ENCODE peak calls at places on chromosomes 7 and 10, in five cellular contexts. W is IMR-90, V is transverse colon, L is stomach, D is foreskin fibroblast. A is an unnamed sample.

GRCh38 chr10:29160110-29160669 is 128.7 kb upstream of the LYZL1 start:
- DNase-seq in W (peak), V (no peak), L (no peak), D (peak), A (no peak)

GRCh38 chr7:24923172-24923865 is 56.7 kb downstream of the OSBPL3 start:
- DNase-seq in W (no peak), V (no peak), L (no peak), D (no peak), A (no peak)

GRCh38 chr7:99037327-99037940 is 106.5 kb downstream of the SMURF1 start:
- DNase-seq in W (no peak), V (no peak), L (no peak), D (no peak), A (no peak)

GRCh38 chr7:2734761-2735571 is 47.0 kb downstream of the AMZ1 start:
- DNase-seq in W (no peak), V (peak), L (peak), D (peak), A (peak)

GRCh38 chr7:15463801-15464761 is 97.7 kb downstream of the AGMO start:
- DNase-seq in W (peak), V (no peak), L (no peak), D (no peak), A (no peak)

GRCh38 chr10:114026189-114027040 is 17.3 kb upstream of the ADRB1 start:
- DNase-seq in W (peak), V (no peak), L (no peak), D (peak), A (no peak)

GRCh38 chr7:12623885-12624498 is 53.5 kb downstream of the SCIN start:
- DNase-seq in W (peak), V (no peak), L (no peak), D (no peak), A (no peak)

GRCh38 chr10:88879754-88880286 is at the start of gene STAMBPL1:
- DNase-seq in W (no peak), V (peak), L (peak), D (no peak), A (no peak)

GRCh38 chr7:98621573-98622482 is 4.7 kb downstream of the NPTX2 start:
- DNase-seq in W (no peak), V (no peak), L (peak), D (no peak), A (no peak)

GRCh38 chr10:60479305-60480020 is 89.8 kb upstream of the ANK3 start:
- DNase-seq in W (no peak), V (no peak), L (no peak), D (no peak), A (no peak)

GRCh38 chr7:36475011-36475342 is 85.3 kb downstream of the ANLN start:
- DNase-seq in W (no peak), V (no peak), L (no peak), D (no peak), A (no peak)

GRCh38 chr7:158252081-158252836 is 335.4 kb downstream of the PTPRN2 start:
- DNase-seq in W (no peak), V (no peak), L (no peak), D (no peak), A (no peak)

GRCh38 chr10:44879531-44879899 is 31.6 kb upstream of the TMEM72 start:
- DNase-seq in W (no peak), V (no peak), L (no peak), D (no peak), A (no peak)

GRCh38 chr10:84412482-84412881 is 84.1 kb downstream of the CCSER2 start:
- DNase-seq in W (no peak), V (no peak), L (no peak), D (no peak), A (no peak)

GRCh38 chr10:85621562-85621961 is 745.0 kb downstream of the GRID1 start:
- DNase-seq in W (no peak), V (peak), L (no peak), D (no peak), A (no peak)

DNA sequence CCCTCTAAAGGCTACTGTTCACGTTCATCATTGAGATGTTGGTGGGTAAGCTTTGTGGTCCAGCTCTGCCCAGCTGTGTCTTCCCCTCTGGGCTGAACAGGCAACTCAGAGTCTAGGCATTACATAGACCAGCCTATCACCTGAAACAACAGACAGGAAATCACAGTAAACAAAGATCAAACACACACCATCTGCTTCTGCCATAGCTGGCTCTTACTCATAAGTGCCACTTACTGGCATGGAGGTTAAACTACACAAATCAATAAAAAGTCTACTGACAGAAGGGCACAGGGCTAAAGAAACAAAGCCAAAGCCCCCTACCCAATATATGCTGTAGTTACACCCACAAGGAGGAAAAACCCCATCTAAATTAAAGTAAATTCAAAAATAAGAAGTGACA is 35.0 kb downstream of the SEPTIN14 start:
- DNase-seq in W (no peak), V (no peak), L (no peak), D (no peak), A (no peak)
- TF ChIP-seq CTCF in W (no peak), V (no peak), L (no peak), D (no peak), A (no peak)

GRCh38 chr10:4983615-4984216 is 19.9 kb downstream of the AKR1C2 start:
- DNase-seq in W (no peak), V (no peak), L (no peak), D (no peak), A (no peak)

GRCh38 chr10:4984223-4984622 is 19.4 kb downstream of the AKR1C2 start:
- DNase-seq in W (no peak), V (no peak), L (no peak), D (no peak), A (no peak)

GRCh38 chr10:4981722-4982471 is 18.7 kb downstream of the AKR1C1 start:
- DNase-seq in W (peak), V (peak), L (peak), D (peak), A (no peak)

GRCh38 chr10:4982764-4983226 is 19.6 kb downstream of the AKR1C1 start:
- DNase-seq in W (peak), V (no peak), L (peak), D (peak), A (no peak)

GRCh38 chr10:4984971-4985594 is 18.6 kb downstream of the AKR1C2 start:
- DNase-seq in W (peak), V (no peak), L (no peak), D (peak), A (no peak)
- TF ChIP-seq CTCF in W (no peak), V (no peak), L (no peak), D (no peak), A (no peak)

GRCh38 chr7:27662490-27663205 is at the start of gene HIBADH:
- DNase-seq in W (peak), V (peak), L (peak), D (peak), A (peak)
- TF ChIP-seq CTCF in W (peak), V (no peak), L (no peak), D (no peak), A (no peak)

DNA sequence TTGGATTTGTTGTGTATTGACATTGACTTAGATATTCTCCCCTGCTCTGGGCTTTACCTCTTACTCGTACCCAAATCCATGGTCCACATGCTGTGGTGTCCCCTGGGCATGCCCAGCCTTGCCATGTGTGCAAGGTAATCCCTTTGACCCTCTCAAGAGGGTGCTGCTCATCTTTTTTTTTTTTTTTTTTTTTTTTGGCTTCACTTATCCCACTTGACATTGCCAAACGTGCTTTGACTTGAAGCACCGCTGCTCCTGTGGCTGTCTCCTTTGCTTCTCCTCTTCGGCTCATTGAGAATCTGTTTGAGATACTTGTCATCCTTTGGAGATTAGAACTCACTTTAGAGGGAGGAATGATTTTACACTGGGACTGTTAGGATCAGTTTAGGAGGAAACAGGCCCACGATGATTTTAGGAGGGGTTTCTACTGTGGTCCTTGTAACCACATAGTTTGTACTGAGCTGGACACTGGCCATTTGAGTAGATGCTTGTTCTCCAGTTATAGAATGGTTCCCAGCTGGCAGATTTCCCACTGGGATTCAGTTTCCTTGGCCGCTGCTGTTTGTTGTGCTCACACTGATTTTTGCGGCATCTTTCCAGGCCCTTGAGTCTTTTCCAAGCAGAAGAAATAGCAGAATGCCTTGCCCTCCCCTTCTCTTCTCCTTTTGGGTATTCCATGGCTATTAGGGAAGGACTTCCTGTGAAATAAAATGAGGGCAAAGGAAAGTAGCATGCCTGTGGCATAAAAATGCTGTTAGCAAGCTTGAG is 184.8 kb downstream of the AUTS2 start:
- DNase-seq in W (no peak), V (peak), L (no peak), D (no peak), A (no peak)
- TF ChIP-seq CTCF in W (no peak), V (no peak), L (no peak), D (no peak), A (no peak)

DNA sequence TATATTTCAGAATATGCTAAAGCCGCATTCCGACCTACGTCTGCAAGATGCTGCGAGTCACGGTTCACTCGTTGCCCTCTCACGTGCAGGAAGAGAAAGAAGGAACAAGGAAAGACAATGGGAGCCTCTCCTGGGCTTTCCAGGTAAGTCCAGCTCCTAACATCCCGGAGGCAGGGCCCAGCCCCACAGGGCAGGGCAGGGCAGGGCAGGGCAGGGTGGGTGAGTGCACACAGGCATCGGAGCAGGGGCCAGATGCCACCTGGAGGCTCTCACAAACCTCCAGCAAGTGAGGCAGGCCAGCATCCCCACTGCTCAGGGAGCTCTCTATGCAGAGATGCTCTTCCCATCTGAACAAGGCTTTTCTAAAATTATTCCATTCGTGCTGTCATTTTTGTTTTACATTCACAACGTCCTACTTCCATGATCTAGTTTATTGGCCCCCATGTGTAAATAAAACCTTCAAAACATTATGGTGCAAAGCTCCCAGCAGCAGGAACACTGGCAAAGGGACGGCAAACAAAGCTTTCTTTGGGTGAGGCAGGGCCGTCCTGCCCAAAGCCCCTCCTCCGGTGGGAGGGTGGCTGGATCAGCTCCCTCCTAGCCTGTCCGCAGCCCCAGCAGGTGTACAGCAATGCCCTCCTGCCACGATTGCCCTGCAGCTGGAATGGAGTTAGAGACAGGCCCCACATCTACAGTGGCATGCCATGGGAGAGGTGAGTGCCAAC is 50.6 kb downstream of the VOPP1 start:
- DNase-seq in W (peak), V (peak), L (peak), D (no peak), A (no peak)
- TF ChIP-seq CTCF in W (no peak), V (peak), L (no peak), D (no peak), A (no peak)

GRCh38 chr10:132654121-132654571 is 116.6 kb downstream of the INPP5A start:
- DNase-seq in W (no peak), V (no peak), L (no peak), D (no peak), A (no peak)
- TF ChIP-seq CTCF in W (no peak), V (no peak), L (no peak), D (no peak), A (no peak)

DNA sequence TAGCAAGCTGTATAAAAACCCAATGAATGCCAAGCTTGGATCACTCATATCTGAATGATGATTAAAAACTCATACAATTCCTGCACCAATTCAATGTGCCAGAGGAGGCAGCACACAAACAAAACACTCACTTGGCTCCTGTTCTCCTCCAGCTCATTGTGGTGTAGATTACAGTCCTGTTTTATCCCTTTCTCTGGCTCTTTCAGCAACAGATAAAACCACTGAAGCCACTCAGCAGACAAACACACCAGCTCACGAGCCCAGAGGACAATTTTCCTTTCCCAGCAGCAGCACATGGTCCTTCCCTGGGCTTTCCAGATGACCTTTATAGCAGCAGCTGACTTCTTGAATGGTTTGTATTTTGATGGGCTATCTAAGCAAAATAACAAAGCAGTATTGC is 107.3 kb upstream of the STARD3NL start:
- DNase-seq in W (peak), V (no peak), L (no peak), D (no peak), A (no peak)
- TF ChIP-seq CTCF in W (peak), V (peak), L (no peak), D (peak), A (no peak)

DNA sequence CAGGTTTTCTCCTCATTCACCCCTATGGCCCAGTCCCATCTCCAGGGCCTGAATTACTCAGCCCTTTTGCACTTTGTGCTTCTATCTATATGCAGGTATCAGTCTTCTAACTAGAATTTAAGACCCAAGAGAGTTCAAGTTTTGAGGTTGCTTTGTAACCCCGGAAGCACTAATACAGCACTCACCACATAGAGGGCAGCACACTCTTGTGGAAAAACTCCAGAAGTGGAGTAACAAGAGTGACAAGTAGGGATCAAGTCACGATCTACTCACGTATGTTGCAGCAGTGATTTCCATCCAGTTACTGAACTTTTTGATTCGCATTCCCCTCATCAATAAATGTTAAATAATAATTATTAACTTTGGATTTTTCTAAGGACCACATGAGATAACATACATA is 151.0 kb downstream of the CHCHD3 start:
- DNase-seq in W (peak), V (no peak), L (no peak), D (no peak), A (no peak)
- TF ChIP-seq CTCF in W (peak), V (no peak), L (no peak), D (no peak), A (no peak)

GRCh38 chr7:56028942-56029630 is 22.2 kb downstream of the PSPH start:
- DNase-seq in W (peak), V (no peak), L (no peak), D (no peak), A (no peak)

GRCh38 chr7:56030340-56030739 is 20.9 kb downstream of the PSPH start:
- DNase-seq in W (no peak), V (no peak), L (no peak), D (no peak), A (no peak)

DNA sequence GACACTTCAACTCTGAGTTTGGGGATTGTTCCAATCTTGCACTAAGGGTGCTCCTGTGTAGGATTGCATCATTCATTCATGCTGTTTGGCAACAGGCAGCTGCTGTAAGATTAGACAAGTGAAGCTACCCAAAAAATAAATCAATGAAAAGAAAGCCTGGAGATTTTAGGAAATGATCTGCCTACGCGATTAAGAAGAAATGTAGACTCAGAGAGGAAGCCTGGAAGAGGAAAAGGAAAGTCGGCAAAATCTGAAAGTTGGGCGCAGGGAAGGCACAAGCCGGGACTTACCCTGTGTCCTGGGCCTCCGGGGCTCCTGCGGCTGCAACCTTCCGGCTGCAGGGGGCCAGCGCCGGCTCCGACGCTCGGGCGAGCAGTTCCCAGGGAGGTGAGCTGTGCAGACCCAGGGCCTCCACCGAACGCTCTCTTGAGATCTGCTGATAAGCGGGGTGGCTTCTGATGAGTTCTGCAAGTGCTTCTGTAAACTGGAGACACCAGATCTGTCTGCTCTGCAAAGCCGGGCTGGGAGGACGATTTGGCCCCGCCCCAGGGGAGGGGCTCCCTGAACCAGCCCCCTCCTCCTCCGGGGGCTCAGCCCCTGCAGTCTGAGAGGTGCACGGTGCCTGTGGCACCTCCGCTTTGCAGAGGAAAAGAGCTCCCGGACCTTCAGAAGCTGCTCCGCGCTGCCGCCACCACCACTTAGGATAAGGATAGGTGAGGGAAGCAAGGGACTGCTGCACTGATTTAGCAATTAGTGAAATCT is 17.4 kb downstream of the PSPH start:
- DNase-seq in W (peak), V (peak), L (peak), D (peak), A (peak)
- TF ChIP-seq CTCF in W (peak), V (peak), L (no peak), D (peak), A (no peak)

GRCh38 chr7:45919947-45920542 is 1.0 kb downstream of the IGFBP3 start:
- DNase-seq in W (no peak), V (no peak), L (no peak), D (no peak), A (no peak)
- TF ChIP-seq CTCF in W (no peak), V (no peak), L (no peak), D (no peak), A (no peak)

A was measured in activated B cell treated with CpG ODN at 0.5 μM for 24 hours.